ENCODE peak calls at places on chromosomes 4 and X, in five cellular contexts. G is activated T-cell treated with anti-CD3 and anti-CD28 coated beads for 48 hours, D is T-helper 2 cell, O is NCI-H2171 treated with DMSO at 0.1 percent for 48 hours, T is pancreas. B is an unnamed sample.

GRCh38 chr4:15989431-15989830 is 26.5 kb upstream of the FGFBP2 start:
- DNase-seq in G (no peak), D (no peak), O (no peak), T (no peak), B (no peak)

GRCh38 chr4:162921178-162921785 is 245.4 kb downstream of the NAF1 start:
- DNase-seq in G (no peak), D (no peak), O (no peak), T (no peak), B (no peak)

GRCh38 chrX:47809065-47809788 is 27.5 kb upstream of the ZNF81 start:
- DNase-seq in G (no peak), D (no peak), O (no peak), T (no peak), B (no peak)

GRCh38 chr4:123889376-123889945 is 492.9 kb downstream of the SPRY1 start:
- DNase-seq in G (no peak), D (no peak), O (no peak), T (no peak), B (no peak)

GRCh38 chrX:23612846-23613245 is 54.4 kb upstream of the PRDX4 start:
- DNase-seq in G (no peak), D (no peak), O (no peak), T (no peak), B (no peak)

GRCh38 chr4:74934016-74934821 is 1.3 kb downstream of the PARM1 start:
- DNase-seq in G (no peak), D (no peak), O (peak; percentile 8), T (peak; percentile 61), B (no peak)

GRCh38 chr4:177558995-177559394 is 116.8 kb upstream of the AGA start:
- DNase-seq in G (no peak), D (no peak), O (no peak), T (no peak), B (no peak)

GRCh38 chr4:41433361-41433760 is 104.6 kb upstream of the LIMCH1 start:
- DNase-seq in G (no peak), D (no peak), O (no peak), T (no peak), B (no peak)

GRCh38 chrX:47481160-47481559 is 1.9 kb downstream of the ZNF41 start:
- DNase-seq in G (no peak), D (no peak), O (no peak), T (no peak), B (no peak)

GRCh38 chr4:60201052-60201673 is 999.0 kb upstream of the ADGRL3 start:
- DNase-seq in G (peak; percentile 14), D (no peak), O (peak; percentile 30), T (peak; percentile 24), B (no peak)

GRCh38 chrX:132532955-132533354 is 44.1 kb upstream of the MBNL3 start:
- DNase-seq in G (no peak), D (no peak), O (no peak), T (no peak), B (no peak)

GRCh38 chr4:7391637-7392437 is 42.9 kb downstream of the PSAPL1 start:
- DNase-seq in G (no peak), D (no peak), O (no peak), T (peak; percentile 9), B (no peak)

GRCh38 chr4:165569031-165569430 is 190.2 kb downstream of the CPE start:
- DNase-seq in G (no peak), D (no peak), O (no peak), T (no peak), B (no peak)

GRCh38 chr4:73609688-73610087 is 10.5 kb downstream of the RASSF6 start:
- DNase-seq in G (no peak), D (no peak), O (no peak), T (no peak), B (no peak)

GRCh38 chr4:34043131-34043530 is 2201.2 kb downstream of the ARAP2 start:
- DNase-seq in G (no peak), D (no peak), O (no peak), T (no peak), B (no peak)

GRCh38 chr4:105909699-105910340 is 14.5 kb downstream of the NPNT start:
- DNase-seq in G (no peak), D (no peak), O (no peak), T (no peak), B (no peak)

GRCh38 chrX:120560405-120560841 is 339 bp downstream of the CUL4B start:
- DNase-seq in G (peak; percentile 13), D (no peak), O (no peak), T (peak; percentile 36), B (peak; percentile 23)

GRCh38 chr4:1727117-1728031 is 6.1 kb downstream of the TACC3 start:
- DNase-seq in G (no peak), D (no peak), O (no peak), T (peak; percentile 60), B (no peak)

GRCh38 chr4:71456841-71457240 is 118.0 kb downstream of the SLC4A4 start:
- DNase-seq in G (no peak), D (no peak), O (no peak), T (no peak), B (no peak)

GRCh38 chrX:41064028-41064427 is 21.2 kb upstream of the USP9X start:
- DNase-seq in G (no peak), D (no peak), O (no peak), T (no peak), B (no peak)

GRCh38 chrX:1751781-1752180 is 136.9 kb downstream of the ASMT start:
- DNase-seq in G (no peak), D (no peak), O (peak; percentile 93), T (no peak), B (no peak)

GRCh38 chr4:139171878-139172691 is 4.9 kb downstream of the ELF2 start:
- DNase-seq in G (no peak), D (no peak), O (peak; percentile 62), T (no peak), B (peak; percentile 3)

GRCh38 chrX:154378059-154378798 is 866 bp upstream of the EMD start:
- DNase-seq in G (peak; percentile 30), D (no peak), O (peak; percentile 52), T (peak; percentile 96), B (no peak)